ENCODE peak calls at places on chromosomes 7 and 10, in eight cellular contexts. M is sigmoid colon, E is fibroblast of the aortic adventitia, Q is nephron progenitor cell, Y is AG09309, O is kidney epithelial cell, T is gastrocnemius medialis, K is A549. S is an unnamed sample.

GRCh38 chr7:157670490-157671357 is 333.9 kb downstream of the DNAJB6 start:
- DNase-seq in K (no peak), T (no peak), E (no peak), O (no peak), M (peak), Y (no peak), Q (no peak), S (no peak)

GRCh38 chr7:40885503-40885902 is 750.7 kb downstream of the SUGCT start:
- DNase-seq in E (peak), O (no peak), Q (no peak), T (no peak), K (no peak), M (no peak), Y (no peak), S (peak)

GRCh38 chr10:70664702-70665195 is 7.6 kb upstream of the ADAMTS14 start:
- DNase-seq in K (no peak), E (peak), Y (peak), Q (no peak), T (no peak), O (peak), M (peak), S (peak)

GRCh38 chr7:91291902-91292301 is 27.7 kb downstream of the FZD1 start:
- DNase-seq in Y (no peak), E (no peak), K (no peak), T (no peak), Q (no peak), M (no peak), O (no peak), S (no peak)

GRCh38 chr10:123145542-123146012 is 2.4 kb upstream of the HMX2 start:
- DNase-seq in E (no peak), K (no peak), Y (no peak), T (no peak), O (no peak), M (no peak), Q (no peak), S (no peak)

GRCh38 chr7:88758355-88759215 is 915 bp upstream of the ZNF804B start:
- DNase-seq in M (no peak), E (no peak), T (no peak), Y (no peak), O (no peak), Q (peak), K (no peak), S (no peak)

GRCh38 chr10:13686331-13686752 is 99.6 kb downstream of the PRPF18 start:
- DNase-seq in O (no peak), E (peak), T (no peak), K (no peak), Y (no peak), Q (no peak), M (no peak), S (no peak)

GRCh38 chr10:31490858-31491504 is 172.0 kb downstream of the ZEB1 start:
- DNase-seq in Q (peak), E (peak), O (no peak), T (no peak), K (no peak), M (no peak), Y (peak), S (peak)

GRCh38 chr10:130300608-130301025 is 164.4 kb downstream of the GLRX3 start:
- DNase-seq in Y (no peak), Q (no peak), T (no peak), M (no peak), O (no peak), E (no peak), K (no peak), S (no peak)

DNA sequence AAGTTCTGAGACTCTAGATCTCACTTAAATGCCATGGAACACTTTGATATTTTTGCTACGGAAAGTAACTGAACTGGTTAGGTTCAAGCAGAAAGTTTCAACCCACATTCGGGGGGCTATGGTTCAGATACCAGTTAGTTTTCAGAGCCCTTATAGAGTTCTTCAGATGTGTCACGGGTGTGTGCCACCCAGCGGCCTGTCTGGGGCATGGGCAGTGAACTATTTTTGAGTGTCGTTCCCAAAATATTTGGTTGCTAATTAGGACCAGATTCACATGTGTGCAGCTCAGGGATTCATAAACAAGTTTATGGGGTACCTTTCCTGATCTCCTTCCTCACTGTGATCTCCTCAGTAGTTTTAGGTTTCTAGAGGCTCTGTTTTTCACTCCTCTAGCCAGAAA is 271.9 kb downstream of the C7orf25 start:
- DNase-seq in T (no peak), E (no peak), M (no peak), O (no peak), K (no peak), Y (no peak), Q (no peak), S (no peak)
- TF ChIP-seq CTCF in T (no peak), E (no peak), M (no peak), O (no peak), K (no peak), Y (peak), Q (no peak), S (peak)

DNA sequence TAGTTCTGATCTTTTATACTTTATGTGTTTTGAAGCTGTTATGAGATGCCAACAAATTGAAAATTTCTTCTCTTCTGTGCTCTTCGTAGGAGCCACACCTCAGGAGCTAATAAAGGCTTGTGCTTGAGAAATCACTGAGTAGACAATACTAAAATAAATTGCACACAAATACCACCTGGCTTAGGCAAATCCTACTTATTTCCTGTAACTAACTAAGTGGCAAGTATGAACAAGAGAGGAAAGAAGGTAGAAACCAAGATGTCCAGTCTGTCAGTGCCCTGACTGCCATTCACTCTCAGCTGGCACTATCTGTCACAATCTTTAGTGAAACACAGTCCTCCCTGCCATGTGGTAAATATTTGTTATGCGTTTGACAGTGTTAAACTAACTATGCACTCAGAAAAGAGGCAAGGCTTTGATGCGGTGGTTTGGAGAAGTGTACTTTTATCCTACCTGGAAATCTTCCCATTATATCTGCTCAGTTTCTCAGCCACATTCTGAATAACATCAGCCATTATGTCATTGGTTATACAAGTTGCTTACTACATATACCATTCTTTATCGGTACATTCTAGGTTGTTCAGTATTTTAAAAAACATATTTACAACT is 293.4 kb upstream of the VWC2 start:
- DNase-seq in O (no peak), Q (no peak), K (no peak), E (no peak), M (no peak), T (no peak), Y (no peak), S (no peak)
- TF ChIP-seq CTCF in O (no peak), Q (no peak), K (no peak), E (no peak), M (no peak), T (no peak), Y (no peak), S (no peak)

GRCh38 chr10:124249812-124250432 is 156.5 kb upstream of the CHST15 start:
- DNase-seq in O (no peak), M (no peak), T (no peak), E (no peak), K (no peak), Y (no peak), Q (no peak), S (no peak)
- TF ChIP-seq CTCF in O (no peak), M (no peak), T (no peak), E (peak), K (peak), Y (peak), Q (no peak), S (peak)

GRCh38 chr10:26803849-26804248 is 56.9 kb downstream of the ABI1 start:
- DNase-seq in K (no peak), Q (no peak), T (no peak), E (no peak), M (no peak), O (no peak), Y (no peak), S (no peak)
- TF ChIP-seq CTCF in K (no peak), Q (no peak), T (no peak), E (no peak), M (no peak), O (no peak), Y (no peak), S (no peak)

DNA sequence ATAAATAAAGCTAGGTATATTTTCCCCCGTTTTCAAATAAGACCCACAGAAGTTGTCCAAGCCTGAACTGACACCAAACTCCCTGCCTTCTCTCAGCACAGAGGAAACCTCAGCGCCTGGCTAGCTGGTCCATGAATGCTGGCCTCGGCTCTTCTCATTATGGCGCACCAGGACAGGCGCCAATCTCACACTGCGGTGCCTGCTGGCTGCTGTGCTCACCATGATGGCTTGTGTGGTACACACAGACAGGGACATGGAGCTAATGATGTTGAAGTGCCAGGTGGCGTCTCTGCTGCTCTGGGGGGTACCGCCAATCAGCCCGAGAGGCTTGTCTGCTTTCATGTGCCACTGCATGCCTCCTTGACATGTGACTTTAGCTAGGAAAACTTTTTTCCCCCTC is 43.2 kb upstream of the USP6NL start:
- DNase-seq in M (no peak), Q (no peak), O (no peak), Y (no peak), K (no peak), T (no peak), E (no peak), S (no peak)
- TF ChIP-seq CTCF in M (no peak), Q (no peak), O (no peak), Y (no peak), K (no peak), T (no peak), E (no peak), S (no peak)

DNA sequence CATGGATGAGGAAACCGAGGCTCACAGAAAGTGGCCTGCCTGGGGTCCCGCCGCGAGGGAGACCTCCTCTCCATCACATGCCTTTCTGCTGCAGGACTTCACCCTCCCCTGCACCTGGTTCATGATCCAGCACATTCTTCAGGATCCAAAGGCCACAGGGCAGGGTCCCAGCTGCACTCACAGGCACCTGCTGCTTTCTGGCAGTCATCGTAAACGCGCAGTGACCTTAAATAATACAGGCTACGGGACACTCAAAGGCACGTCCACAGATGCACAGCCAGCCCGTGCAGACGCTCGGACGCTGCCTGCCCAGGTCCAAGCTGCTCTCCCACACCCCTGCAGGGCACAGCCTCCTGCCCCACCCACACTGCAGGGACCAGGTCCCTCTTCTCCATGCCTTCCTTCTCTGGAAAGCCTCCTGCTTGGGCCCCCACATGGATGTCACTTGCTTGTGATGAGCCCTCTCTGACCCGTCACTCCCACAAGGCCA is 49.9 kb downstream of the CALML3 start:
- DNase-seq in K (no peak), E (no peak), O (no peak), Y (no peak), T (peak), M (peak), Q (no peak), S (no peak)
- TF ChIP-seq CTCF in K (no peak), E (no peak), O (no peak), Y (no peak), T (no peak), M (no peak), Q (no peak), S (no peak)

GRCh38 chr10:103334567-103334966 is 16.4 kb downstream of the PCGF6 start:
- DNase-seq in K (no peak), M (no peak), Y (no peak), Q (no peak), E (no peak), T (no peak), O (no peak), S (no peak)

GRCh38 chr10:103336370-103336769 is 14.6 kb downstream of the PCGF6 start:
- DNase-seq in T (no peak), O (no peak), E (no peak), Y (no peak), K (no peak), Q (no peak), M (no peak), S (no peak)

GRCh38 chr10:103333934-103334520 is 16.9 kb downstream of the PCGF6 start:
- DNase-seq in T (no peak), Q (no peak), K (peak), O (no peak), M (no peak), E (peak), Y (peak), S (no peak)
- TF ChIP-seq CTCF in T (peak), Q (peak), K (peak), O (peak), M (peak), E (peak), Y (peak), S (peak)

GRCh38 chr7:96354881-96355280 is 33.0 kb upstream of the SLC25A13 start:
- DNase-seq in Y (no peak), K (no peak), E (no peak), O (no peak), T (no peak), Q (no peak), M (no peak), S (no peak)

GRCh38 chr7:96359876-96360275 is 38.0 kb upstream of the SLC25A13 start:
- DNase-seq in Q (no peak), M (no peak), E (no peak), Y (no peak), T (no peak), O (no peak), K (no peak), S (no peak)

GRCh38 chr7:96361116-96361857 is 39.4 kb upstream of the SLC25A13 start:
- DNase-seq in K (no peak), Y (no peak), Q (no peak), O (no peak), M (no peak), T (no peak), E (no peak), S (no peak)

GRCh38 chr7:96355990-96356506 is 34.1 kb upstream of the SLC25A13 start:
- DNase-seq in Q (no peak), O (no peak), T (no peak), M (no peak), K (no peak), E (no peak), Y (no peak), S (no peak)
- TF ChIP-seq CTCF in Q (no peak), O (no peak), T (no peak), M (no peak), K (no peak), E (no peak), Y (no peak), S (no peak)

DNA sequence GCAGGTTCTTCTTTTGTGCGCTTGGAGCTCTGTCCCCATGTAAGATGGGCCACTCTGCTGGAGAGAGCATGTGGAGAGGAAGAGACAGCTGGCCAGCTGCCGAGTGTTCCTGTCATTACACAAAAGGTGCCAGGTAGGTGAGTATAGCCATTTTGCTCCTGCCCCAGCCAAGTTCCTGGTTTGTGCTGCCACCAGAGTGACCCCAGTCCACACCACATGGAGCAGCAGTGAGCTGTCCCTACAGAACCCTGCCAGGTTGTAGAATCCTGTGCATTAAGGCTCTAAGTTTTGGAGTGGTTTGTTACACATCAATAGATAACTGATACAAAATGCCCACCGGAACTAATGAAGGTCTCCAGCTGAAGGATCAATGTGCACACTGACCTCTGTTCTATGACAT is 84.6 kb upstream of the GHITM start:
- DNase-seq in E (no peak), Y (no peak), T (no peak), M (no peak), K (no peak), Q (no peak), O (no peak), S (no peak)
- TF ChIP-seq CTCF in E (no peak), Y (no peak), T (no peak), M (no peak), K (no peak), Q (no peak), O (peak), S (peak)

GRCh38 chr10:68899186-68899745 is 1.8 kb upstream of the DDX50 start:
- DNase-seq in M (no peak), O (no peak), T (no peak), Y (no peak), K (no peak), Q (no peak), E (no peak), S (no peak)

GRCh38 chr10:68895041-68895440 is 6.1 kb upstream of the DDX50 start:
- DNase-seq in K (no peak), T (no peak), Q (no peak), Y (no peak), E (peak), M (no peak), O (no peak), S (no peak)

GRCh38 chr10:68900427-68901105 is 549 bp upstream of the DDX50 start:
- DNase-seq in M (no peak), Y (peak), K (peak), T (no peak), E (no peak), O (peak), Q (no peak), S (peak)

GRCh38 chr10:68901106-68901927 is at the start of gene DDX50:
- DNase-seq in T (peak), E (peak), K (peak), Y (peak), Q (peak), M (peak), O (peak), S (peak)

GRCh38 chr10:68897336-68897741 is 3.8 kb upstream of the DDX50 start:
- DNase-seq in E (peak), O (peak), M (no peak), Y (peak), K (peak), T (no peak), Q (peak), S (peak)
- TF ChIP-seq CTCF in E (peak), O (peak), M (peak), Y (peak), K (peak), T (peak), Q (peak), S (peak)